ENCODE peak calls at places on chromosome 2, in eight cellular contexts. I is neural progenitor cell, B is HCT116, U is pancreas, P is GM23338, E is colonic mucosa, R is SK-N-SH, M is tibial nerve. J is an unnamed sample.

GRCh38 chr2:175690113-175690716 is 311.9 kb downstream of the LNPK start:
- DNase-seq in I (peak), U (peak), E (peak), P (peak), M (no peak), R (peak), B (peak), J (peak)

GRCh38 chr2:2542316-2542715 is 211.2 kb upstream of the MYT1L start:
- DNase-seq in R (no peak), E (no peak), B (no peak), M (no peak), P (no peak), U (no peak), I (no peak), J (no peak)

GRCh38 chr2:96092896-96093295 is 23.5 kb downstream of the ADRA2B start:
- DNase-seq in M (no peak), I (no peak), U (no peak), P (no peak), B (no peak), R (no peak), E (peak), J (no peak)

GRCh38 chr2:29879456-29879855 is 41.9 kb downstream of the ALK start:
- DNase-seq in E (no peak), R (no peak), P (no peak), M (no peak), I (peak), B (no peak), U (no peak), J (no peak)

GRCh38 chr2:9336534-9337354 is 86.6 kb downstream of the ITGB1BP1 start:
- DNase-seq in I (no peak), U (peak), B (no peak), P (no peak), E (peak), R (peak), M (no peak), J (peak)

GRCh38 chr2:41884718-41885117 is 163.1 kb upstream of the PKDCC start:
- DNase-seq in B (no peak), P (no peak), M (no peak), I (no peak), E (no peak), U (no peak), R (no peak), J (no peak)

GRCh38 chr2:84899181-84899580 is 6.3 kb upstream of the TMSB10 start:
- DNase-seq in B (no peak), P (no peak), E (no peak), M (no peak), R (no peak), I (no peak), U (no peak), J (no peak)

GRCh38 chr2:14903709-14904374 is 271.3 kb downstream of the LRATD1 start:
- DNase-seq in B (peak), I (peak), P (peak), R (peak), U (no peak), E (peak), M (no peak), J (no peak)

GRCh38 chr2:109032229-109032800 is 43.3 kb upstream of the EDAR start:
- DNase-seq in P (no peak), B (no peak), E (no peak), R (no peak), I (no peak), U (no peak), M (no peak), J (no peak)

GRCh38 chr2:112662702-112663101 is 17.0 kb downstream of the SLC20A1 start:
- DNase-seq in M (no peak), B (no peak), I (no peak), P (no peak), U (no peak), E (no peak), R (no peak), J (no peak)

GRCh38 chr2:165810418-165810817 is 16.4 kb upstream of the GALNT3 start:
- DNase-seq in E (no peak), M (no peak), I (no peak), P (no peak), R (no peak), U (no peak), B (no peak), J (no peak)

GRCh38 chr2:127063701-127064590 is 43.0 kb downstream of the BIN1 start:
- DNase-seq in I (no peak), R (no peak), M (no peak), B (no peak), E (no peak), P (no peak), U (no peak), J (no peak)

GRCh38 chr2:4673025-4673489 is 969.7 kb downstream of the DCDC2C start:
- DNase-seq in B (no peak), R (no peak), I (no peak), E (no peak), M (no peak), P (peak), U (no peak), J (peak)

GRCh38 chr2:181178823-181179412 is 198.5 kb downstream of the UBE2E3 start:
- DNase-seq in R (peak), P (peak), I (peak), M (no peak), E (no peak), U (no peak), B (peak), J (no peak)

GRCh38 chr2:236643480-236643879 is 73.9 kb downstream of the ACKR3 start:
- DNase-seq in P (no peak), U (no peak), R (no peak), E (no peak), M (no peak), I (no peak), B (no peak), J (no peak)

GRCh38 chr2:65031341-65032015 is 24.7 kb upstream of the CEP68 start:
- DNase-seq in M (no peak), I (peak), R (no peak), U (peak), B (no peak), E (peak), P (peak), J (no peak)

GRCh38 chr2:186590538-186591441 is 934 bp downstream of the ITGAV start:
- DNase-seq in B (no peak), P (peak), E (peak), M (no peak), R (peak), I (peak), U (no peak), J (no peak)

GRCh38 chr2:240358821-240359342 is 76.6 kb upstream of the GPC1 start:
- DNase-seq in I (no peak), B (no peak), M (no peak), P (no peak), R (no peak), U (no peak), E (no peak), J (no peak)

GRCh38 chr2:101256316-101256715 is 3.6 kb downstream of the CNOT11 start:
- DNase-seq in I (no peak), P (no peak), M (no peak), B (no peak), R (no peak), E (no peak), U (no peak), J (no peak)

GRCh38 chr2:16613475-16613874 is 52.2 kb downstream of the CYRIA start:
- DNase-seq in P (peak), R (peak), I (peak), U (no peak), E (no peak), B (no peak), M (no peak), J (no peak)

GRCh38 chr2:191311627-191312026 is 66.4 kb downstream of the MYO1B start:
- DNase-seq in M (no peak), I (no peak), E (peak), U (no peak), R (no peak), B (peak), P (no peak), J (peak)

GRCh38 chr2:108364676-108365297 is 13.0 kb upstream of the SULT1C4 start:
- DNase-seq in R (no peak), I (no peak), U (no peak), B (no peak), M (no peak), P (no peak), E (no peak), J (peak)

GRCh38 chr2:234979204-234980167 is 27.7 kb downstream of the SH3BP4 start:
- DNase-seq in M (no peak), U (no peak), I (no peak), R (no peak), B (no peak), P (no peak), E (no peak), J (peak)

GRCh38 chr2:2664989-2665833 is 334.1 kb upstream of the MYT1L start:
- DNase-seq in M (no peak), E (no peak), P (no peak), I (peak), B (peak), R (no peak), U (no peak), J (peak)

GRCh38 chr2:183224933-183225332 is 100.7 kb downstream of the NUP35 start:
- DNase-seq in B (no peak), I (no peak), U (no peak), E (no peak), P (no peak), M (no peak), R (no peak), J (peak)

GRCh38 chr2:181656450-181657261 is at the start of gene CERKL:
- DNase-seq in B (peak), I (peak), R (peak), U (peak), P (peak), E (peak), M (no peak), J (peak)

GRCh38 chr2:64606495-64607363 is 47.0 kb downstream of the SERTAD2 start:
- DNase-seq in E (peak), R (no peak), P (peak), U (peak), B (no peak), M (peak), I (peak), J (peak)

GRCh38 chr2:40028792-40029488 is 249.9 kb upstream of the THUMPD2 start:
- DNase-seq in P (no peak), E (no peak), B (no peak), U (no peak), I (no peak), M (no peak), R (no peak), J (no peak)

GRCh38 chr2:98518106-98518505 is 73.4 kb downstream of the INPP4A start:
- DNase-seq in U (no peak), B (no peak), P (peak), I (peak), E (peak), M (no peak), R (peak), J (no peak)

GRCh38 chr2:236828002-236828401 is 257.7 kb upstream of the COPS8 start:
- DNase-seq in E (no peak), I (peak), P (peak), U (no peak), B (no peak), R (no peak), M (no peak), J (no peak)

GRCh38 chr2:170928036-170928823 is 823 bp upstream of the GORASP2 start:
- DNase-seq in P (peak), I (peak), R (no peak), E (peak), M (no peak), B (no peak), U (peak), J (no peak)
- H3K4me3 ChIP-seq in P (peak), I (peak), R (peak), E (peak), M (peak), B (peak), U (no peak), J (peak)

DNA sequence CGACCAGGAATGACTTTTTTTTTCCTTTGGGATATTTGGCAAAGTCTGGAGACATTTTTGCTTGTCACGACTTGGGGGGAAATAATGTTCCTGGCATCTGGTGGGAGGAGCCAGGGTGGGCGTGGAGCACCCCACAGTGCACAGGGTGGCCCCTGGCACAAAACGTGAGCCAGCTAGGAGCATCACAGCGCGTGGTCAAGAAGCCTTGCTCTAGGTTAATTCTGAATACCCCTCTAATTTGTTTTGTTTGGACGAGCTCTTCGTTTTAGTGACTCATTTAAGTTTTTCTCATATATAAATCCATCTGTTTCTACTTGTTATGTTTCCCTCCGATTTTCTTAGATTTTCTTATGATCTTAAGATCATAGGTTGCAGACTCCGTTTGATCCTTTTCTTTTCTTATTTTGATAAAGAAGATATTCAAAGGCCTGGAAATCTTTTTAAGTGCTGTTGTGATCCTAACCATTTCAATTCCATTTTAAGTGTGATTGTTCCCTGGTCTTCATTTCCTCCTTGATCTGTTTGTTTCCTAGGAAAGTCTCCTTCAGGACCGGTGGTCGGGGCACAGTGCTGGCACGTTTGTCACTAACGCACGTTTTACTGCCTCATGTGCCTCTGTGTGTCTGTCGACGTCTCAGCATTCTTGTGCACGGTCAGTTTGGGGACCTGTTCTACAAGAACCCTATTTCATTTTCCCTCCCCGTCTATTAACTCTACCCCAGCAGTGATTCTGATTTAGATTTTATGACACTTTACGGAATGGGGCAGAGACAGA is 95.2 kb downstream of the TWIST2 start:
- DNase-seq in M (peak), B (no peak), E (no peak), R (no peak), P (no peak), I (no peak), U (no peak), J (peak)
- TF ChIP-seq CTCF in M (no peak), B (no peak), E (no peak), R (no peak), P (no peak), I (no peak), U (no peak), J (no peak)

GRCh38 chr2:25420820-25421237 is 79.1 kb upstream of the DNMT3A start:
- DNase-seq in P (no peak), U (no peak), M (no peak), I (no peak), E (no peak), R (no peak), B (no peak), J (no peak)
- H3K4me3 ChIP-seq in P (no peak), U (no peak), M (no peak), I (no peak), E (no peak), R (no peak), B (no peak), J (no peak)

GRCh38 chr2:43220229-43220981 is 6.0 kb downstream of the ZFP36L2 start:
- DNase-seq in B (no peak), P (no peak), I (no peak), E (no peak), M (no peak), U (no peak), R (no peak), J (peak)

GRCh38 chr2:43218550-43219382 is 7.6 kb downstream of the ZFP36L2 start:
- DNase-seq in M (no peak), B (no peak), E (peak), I (no peak), U (peak), P (peak), R (no peak), J (peak)

GRCh38 chr2:43220982-43221659 is 5.3 kb downstream of the ZFP36L2 start:
- DNase-seq in B (no peak), E (peak), I (peak), P (peak), U (peak), R (peak), M (no peak), J (peak)

GRCh38 chr2:43218221-43218549 is 8.2 kb downstream of the ZFP36L2 start:
- DNase-seq in M (no peak), B (no peak), U (no peak), I (no peak), P (no peak), E (no peak), R (no peak), J (peak)

GRCh38 chr2:43219383-43220228 is 6.8 kb downstream of the ZFP36L2 start:
- DNase-seq in M (peak), R (peak), E (peak), B (peak), P (peak), U (peak), I (peak), J (peak)
- TF ChIP-seq CTCF in M (peak), R (no peak), E (no peak), B (no peak), P (no peak), U (no peak), I (no peak), J (no peak)

GRCh38 chr2:172448544-172449267 is 21.3 kb downstream of the ITGA6 start:
- DNase-seq in R (no peak), M (no peak), P (peak), E (peak), B (no peak), I (no peak), U (no peak), J (no peak)
- H3K4me3 ChIP-seq in R (no peak), M (no peak), P (no peak), E (no peak), B (no peak), I (no peak), U (no peak), J (no peak)